ENCODE peak calls at places on chromosome 4, in nine cellular contexts. H is upper lobe of right lung, F is NCI-H2029 treated with DMSO at 0.1 percent for 48 hours, D is glutamatergic neuron, U is EH, Z is transverse colon, M is body of pancreas, V is lung microvascular endothelial cell, P is sciatic nerve. C is an unnamed sample.
A peak's percentile ranks its signal among the peaks of the same experiment; 100 is the strongest.

GRCh38 chr4:83392562-83392961 is 57.9 kb upstream of the HPSE start:
- DNase-seq in U (no peak), D (no peak), H (no peak), M (no peak), P (no peak), V (no peak), F (no peak), Z (no peak), C (no peak)

GRCh38 chr4:109699553-109700225 is 3.6 kb downstream of the CASP6 start:
- DNase-seq in U (no peak), V (no peak), F (no peak), D (no peak), M (no peak), P (no peak), H (no peak), Z (peak; percentile 61), C (no peak)

GRCh38 chr4:142818009-142818408 is 28.1 kb downstream of the INPP4B start:
- DNase-seq in U (peak; percentile 34), Z (no peak), D (no peak), H (no peak), F (no peak), V (no peak), P (no peak), M (no peak), C (no peak)

GRCh38 chr4:52712991-52713275 is 38.3 kb downstream of the ERVMER34-1 start:
- DNase-seq in V (no peak), Z (no peak), P (no peak), H (no peak), M (no peak), D (no peak), F (no peak), U (no peak), C (no peak)

GRCh38 chr4:153191795-153192363 is 12.4 kb upstream of the TRIM2 start:
- DNase-seq in P (no peak), H (no peak), Z (no peak), D (no peak), V (no peak), M (no peak), F (no peak), U (no peak), C (no peak)

GRCh38 chr4:102687373-102687981 is 73.3 kb downstream of the MANBA start:
- DNase-seq in H (no peak), U (peak; percentile 8), D (no peak), Z (no peak), F (no peak), P (no peak), V (peak; percentile 27), M (no peak), C (no peak)

GRCh38 chr4:94806376-94806775 is 48.6 kb downstream of the BMPR1B start:
- DNase-seq in D (no peak), H (no peak), P (no peak), U (no peak), V (no peak), Z (no peak), M (no peak), F (no peak), C (no peak)

GRCh38 chr4:59904331-59904730 is 1295.8 kb upstream of the ADGRL3 start:
- DNase-seq in V (no peak), D (no peak), Z (no peak), F (no peak), H (no peak), P (no peak), M (no peak), U (no peak), C (no peak)

GRCh38 chr4:8283631-8284121 is 14.1 kb downstream of the HTRA3 start:
- DNase-seq in H (no peak), V (no peak), F (no peak), U (no peak), M (no peak), D (peak; percentile 37), P (no peak), Z (no peak), C (no peak)

GRCh38 chr4:139154538-139154937 is 22.5 kb downstream of the ELF2 start:
- DNase-seq in D (no peak), F (no peak), M (no peak), Z (no peak), P (no peak), H (no peak), U (no peak), V (no peak), C (no peak)

GRCh38 chr4:15244354-15244753 is 183.5 kb upstream of the C1QTNF7 start:
- DNase-seq in P (no peak), M (no peak), H (no peak), V (no peak), U (peak; percentile 54), Z (no peak), F (no peak), D (no peak), C (no peak)

GRCh38 chr4:133320576-133321170 is 171.6 kb downstream of the PCDH10 start:
- DNase-seq in Z (no peak), D (no peak), M (no peak), F (no peak), H (no peak), P (no peak), V (peak; percentile 10), U (peak; percentile 53), C (peak; percentile 23)

GRCh38 chr4:150145090-150145949 is 67.1 kb downstream of the DCLK2 start:
- DNase-seq in F (no peak), D (no peak), H (no peak), U (peak; percentile 63), Z (no peak), P (no peak), V (peak; percentile 15), M (no peak), C (no peak)

GRCh38 chr4:173857828-173858227 is 327.8 kb upstream of the HAND2 start:
- DNase-seq in D (no peak), P (no peak), U (no peak), H (no peak), F (no peak), M (no peak), V (no peak), Z (no peak), C (no peak)

GRCh38 chr4:171142639-171143038 is 670.6 kb upstream of the GALNTL6 start:
- DNase-seq in D (no peak), U (no peak), Z (no peak), V (no peak), H (no peak), P (no peak), F (no peak), M (no peak), C (no peak)

GRCh38 chr4:127809173-127809800 is 27.2 kb downstream of the HSPA4L start:
- DNase-seq in Z (no peak), H (no peak), P (no peak), M (no peak), D (no peak), U (peak; percentile 38), F (no peak), V (peak; percentile 24), C (no peak)

GRCh38 chr4:88623097-88623496 is 30.8 kb downstream of the HERC3 start:
- DNase-seq in H (no peak), M (no peak), F (no peak), P (no peak), Z (no peak), D (no peak), U (peak; percentile 96), V (peak; percentile 50), C (no peak)

GRCh38 chr4:15738877-15739276 is 36.0 kb downstream of the BST1 start:
- DNase-seq in P (no peak), D (no peak), H (no peak), V (peak; percentile 25), F (no peak), M (no peak), U (peak; percentile 46), Z (no peak), C (no peak)

GRCh38 chr4:120858776-120859175 is 63.8 kb downstream of the PRDM5 start:
- DNase-seq in V (peak; percentile 33), M (no peak), Z (no peak), D (no peak), P (no peak), H (no peak), U (peak; percentile 65), F (no peak), C (no peak)

GRCh38 chr4:89579776-89580175 is 257.2 kb downstream of the SNCA start:
- DNase-seq in F (no peak), D (no peak), H (no peak), Z (no peak), V (no peak), U (no peak), P (no peak), M (no peak), C (no peak)

GRCh38 chr4:117164338-117164737 is 79.0 kb upstream of the TRAM1L1 start:
- DNase-seq in U (no peak), D (no peak), F (no peak), P (no peak), M (no peak), Z (no peak), H (no peak), V (no peak), C (no peak)

GRCh38 chr4:54229631-54230478 is 762 bp downstream of the PDGFRA start:
- DNase-seq in P (no peak), D (peak; percentile 66), V (no peak), Z (no peak), F (no peak), H (no peak), M (peak; percentile 29), U (peak; percentile 60), C (no peak)

GRCh38 chr4:105060628-105061027 is 86.0 kb upstream of the TET2 start:
- DNase-seq in U (no peak), M (no peak), Z (no peak), P (no peak), D (no peak), F (no peak), V (peak; percentile 18), H (no peak), C (no peak)

GRCh38 chr4:123976285-123976684 is 579.7 kb downstream of the SPRY1 start:
- DNase-seq in V (peak; percentile 92), M (no peak), Z (no peak), F (no peak), P (no peak), H (no peak), U (no peak), D (peak; percentile 50), C (no peak)

GRCh38 chr4:183335369-183335940 is 13.2 kb upstream of the CLDN24 start:
- DNase-seq in M (no peak), H (peak; percentile 30), V (peak; percentile 97), P (no peak), F (no peak), Z (no peak), U (peak; percentile 96), D (no peak), C (no peak)

GRCh38 chr4:181261279-181261678 is 981.9 kb upstream of the TENM3 start:
- DNase-seq in Z (no peak), H (no peak), P (no peak), D (no peak), M (no peak), F (no peak), V (no peak), U (peak; percentile 1), C (no peak)

GRCh38 chr4:36921474-36922220 is 322.9 kb upstream of the NWD2 start:
- DNase-seq in M (no peak), V (no peak), U (no peak), Z (no peak), H (no peak), F (no peak), D (no peak), P (no peak), C (no peak)